ENCODE peak calls at places on chromosomes 3 and 15, in four cellular contexts. F, Z, U and W are unnamed samples.

GRCh38 chr3:110261141-110261540 is 810.5 kb upstream of the NECTIN3 start:
- DNase-seq in U (no peak), F (no peak), Z (no peak), W (no peak)

GRCh38 chr15:50096158-50096821 is 22.7 kb downstream of the ATP8B4 start:
- DNase-seq in Z (no peak), F (no peak), U (no peak), W (no peak)

GRCh38 chr15:93217343-93217742 is 128.3 kb upstream of the RGMA start:
- DNase-seq in Z (no peak), U (no peak), F (no peak), W (no peak)

GRCh38 chr15:100115711-100116090 is 226.1 kb downstream of the ADAMTS17 start:
- DNase-seq in F (peak; percentile 96), U (no peak), Z (no peak), W (no peak)

GRCh38 chr3:16279417-16279816 is 14.4 kb downstream of the OXNAD1 start:
- DNase-seq in F (no peak), Z (peak; percentile 29), U (no peak), W (no peak)

GRCh38 chr3:128481438-128481942 is 11.5 kb downstream of the GATA2 start:
- DNase-seq in U (no peak), F (peak; percentile 90), Z (peak; percentile 50), W (no peak)

GRCh38 chr3:167626490-167626889 is 27.3 kb downstream of the WDR49 start:
- DNase-seq in F (no peak), U (no peak), Z (no peak), W (no peak)

GRCh38 chr3:142997330-142997729 is 4.0 kb upstream of the U2SURP start:
- DNase-seq in U (no peak), Z (no peak), F (no peak), W (no peak)

GRCh38 chr3:13282986-13283876 is 136.9 kb downstream of the NUP210 start:
- DNase-seq in F (peak; percentile 93), Z (no peak), U (no peak), W (no peak)

GRCh38 chr15:44084171-44084570 is 110.9 kb downstream of the FRMD5 start:
- DNase-seq in U (no peak), Z (no peak), F (peak; percentile 18), W (no peak)

GRCh38 chr3:191314109-191314728 is 15.0 kb upstream of the CCDC50 start:
- DNase-seq in U (no peak), Z (no peak), F (no peak), W (no peak)

GRCh38 chr15:96322401-96323249 is 7.9 kb upstream of the NR2F2 start:
- DNase-seq in U (no peak), F (peak; percentile 68), Z (peak; percentile 83), W (no peak)

GRCh38 chr3:138923531-138923994 is 23.4 kb downstream of the FOXL2 start:
- DNase-seq in Z (peak; percentile 62), F (peak; percentile 88), U (no peak), W (no peak)

GRCh38 chr3:142560118-142560517 is 18.4 kb downstream of the ATR start:
- DNase-seq in Z (no peak), U (no peak), F (peak; percentile 17), W (no peak)

GRCh38 chr15:70669966-70670658 is 93.2 kb downstream of the UACA start:
- DNase-seq in U (no peak), Z (no peak), F (no peak), W (no peak)

GRCh38 chr15:69414702-69415161 is 583 bp downstream of the KIF23 start:
- DNase-seq in Z (peak; percentile 38), F (peak; percentile 90), U (peak; percentile 69), W (no peak)

GRCh38 chr3:133444071-133444774 is 44.4 kb downstream of the BFSP2 start:
- DNase-seq in U (no peak), F (no peak), Z (no peak), W (no peak)

GRCh38 chr3:64185436-64185835 is 39.8 kb downstream of the PRICKLE2 start:
- DNase-seq in F (peak; percentile 5), U (no peak), Z (no peak), W (no peak)

GRCh38 chr3:14290631-14291385 is 111.6 kb upstream of the SLC6A6 start:
- DNase-seq in Z (no peak), U (peak; percentile 48), F (peak; percentile 64), W (no peak)

GRCh38 chr3:179181993-179182551 is 33.9 kb downstream of the PIK3CA start:
- DNase-seq in Z (no peak), F (no peak), U (no peak), W (no peak)

GRCh38 chr3:171184372-171184771 is 157.9 kb upstream of the SLC2A2 start:
- DNase-seq in Z (no peak), F (no peak), U (no peak), W (no peak)

GRCh38 chr3:13600950-13601691 is 52.2 kb downstream of the FBLN2 start:
- DNase-seq in F (peak; percentile 59), Z (no peak), U (peak; percentile 90), W (peak; percentile 44)

GRCh38 chr3:77038468-77038927 is 1.4 kb upstream of the ROBO2 start:
- DNase-seq in U (peak; percentile 58), F (peak; percentile 90), Z (peak; percentile 55), W (peak; percentile 51)

GRCh38 chr15:62444104-62445027 is 279.3 kb upstream of the C2CD4B start:
- DNase-seq in U (peak; percentile 81), Z (no peak), F (peak; percentile 94), W (peak; percentile 81)

GRCh38 chr3:156126467-156126866 is 6.1 kb downstream of the KCNAB1 start:
- DNase-seq in F (no peak), U (no peak), Z (no peak), W (no peak)

GRCh38 chr15:62495670-62496328 is 330.7 kb upstream of the C2CD4B start:
- DNase-seq in Z (peak; percentile 73), U (no peak), F (peak; percentile 75), W (no peak)

GRCh38 chr3:126340081-126340511 is 17.1 kb downstream of the KLF15 start:
- DNase-seq in U (no peak), Z (peak; percentile 8), F (peak; percentile 99), W (no peak)

GRCh38 chr3:165800970-165801369 is 36.3 kb downstream of the BCHE start:
- DNase-seq in U (no peak), F (no peak), Z (no peak), W (no peak)

GRCh38 chr15:82571722-82572222 is 31.5 kb upstream of the RPS17 start:
- DNase-seq in Z (peak; percentile 78), U (no peak), F (peak; percentile 91), W (no peak)

GRCh38 chr3:53350652-53351051 is 3.3 kb upstream of the DCP1A start:
- DNase-seq in Z (no peak), F (peak; percentile 53), U (no peak), W (no peak)
- TF ChIP-seq CTCF in Z (no peak), F (peak; percentile 38), U (peak; percentile 27), W (peak; percentile 46)

DNA sequence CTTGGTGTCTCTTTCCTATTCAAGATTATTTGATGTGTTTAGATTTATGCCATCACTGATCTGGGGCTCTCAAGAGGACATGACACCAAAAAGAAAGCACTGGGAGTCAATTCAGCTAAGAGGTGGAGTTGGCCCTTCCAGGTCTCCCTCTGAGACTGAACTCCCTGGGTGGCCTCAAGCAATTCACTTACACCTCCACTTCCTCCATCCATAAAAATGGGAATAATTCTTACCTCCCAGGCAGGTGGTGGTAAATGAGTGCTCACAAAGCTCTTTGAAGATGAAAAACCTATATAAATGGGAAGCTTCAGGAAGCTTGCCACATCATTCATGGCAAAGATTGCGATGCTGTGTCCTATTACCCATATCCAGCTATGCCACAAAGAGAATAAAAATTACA is 59.2 kb upstream of the ICE2 start:
- DNase-seq in F (peak; percentile 47), U (no peak), Z (no peak), W (no peak)
- H3K4me3 ChIP-seq in F (no peak overlapping the region), U (no peak overlapping the region), Z (no peak overlapping the region), W (no peak overlapping the region)

DNA sequence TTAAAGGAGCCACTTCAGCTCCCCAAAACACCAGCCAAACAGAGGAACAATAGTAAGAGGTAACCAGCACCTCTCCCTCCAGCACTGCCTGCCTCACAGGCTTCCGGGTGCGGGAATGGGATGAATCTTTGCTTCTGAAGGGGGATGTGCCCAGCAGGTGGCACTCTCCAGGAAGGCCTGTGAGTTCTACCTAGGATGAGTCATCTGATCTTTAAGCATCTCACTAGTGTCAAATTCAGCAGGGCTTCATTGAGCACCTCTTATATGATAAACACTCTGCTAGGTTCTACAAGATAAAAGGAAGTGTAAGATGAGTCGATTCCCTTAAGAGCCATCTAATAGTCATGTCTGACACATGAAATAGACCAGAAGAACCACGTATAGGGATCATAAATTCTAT is 237.4 kb upstream of the UMPS start:
- DNase-seq in Z (peak; percentile 27), U (peak; percentile 58), F (no peak), W (no peak)
- TF ChIP-seq CTCF in Z (peak; percentile 31), U (peak; percentile 69), F (peak; percentile 36), W (peak; percentile 91)

GRCh38 chr3:177358085-177358967 is 161.0 kb upstream of the TBL1XR1 start:
- DNase-seq in F (peak; percentile 86), Z (peak; percentile 46), U (no peak), W (peak; percentile 75)
- H3K4me3 ChIP-seq in F (peak overlapping the region; percentile 61), Z (no peak overlapping the region), U (no peak overlapping the region), W (peak overlapping the region; percentile 26)

GRCh38 chr3:62817678-62818077 is 57.5 kb downstream of the CADPS start:
- DNase-seq in U (no peak), F (no peak), Z (no peak), W (no peak)
- TF ChIP-seq CTCF in U (no peak), F (no peak), Z (no peak), W (no peak)

DNA sequence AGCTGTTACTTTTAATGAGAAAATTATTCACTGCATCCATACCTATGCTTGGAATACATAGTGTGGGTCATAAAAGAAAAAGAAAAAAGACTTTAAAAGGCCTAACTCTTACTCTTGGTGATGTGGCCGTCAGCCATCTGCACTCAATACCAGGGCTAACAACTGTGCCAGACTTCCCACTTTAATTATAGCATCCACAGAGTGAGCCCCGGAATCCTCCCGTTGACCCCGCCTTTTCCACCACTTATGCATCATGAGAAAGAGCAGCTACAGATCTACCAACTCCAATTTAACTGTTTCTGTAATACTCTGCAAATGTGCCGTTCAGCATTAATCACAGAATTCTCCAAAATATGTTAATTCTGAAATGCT is 44.4 kb downstream of the IL17RD start:
- DNase-seq in U (no peak), F (no peak), Z (no peak), W (no peak)
- H3K4me3 ChIP-seq in U (no peak overlapping the region), F (no peak overlapping the region), Z (no peak overlapping the region), W (no peak overlapping the region)

DNA sequence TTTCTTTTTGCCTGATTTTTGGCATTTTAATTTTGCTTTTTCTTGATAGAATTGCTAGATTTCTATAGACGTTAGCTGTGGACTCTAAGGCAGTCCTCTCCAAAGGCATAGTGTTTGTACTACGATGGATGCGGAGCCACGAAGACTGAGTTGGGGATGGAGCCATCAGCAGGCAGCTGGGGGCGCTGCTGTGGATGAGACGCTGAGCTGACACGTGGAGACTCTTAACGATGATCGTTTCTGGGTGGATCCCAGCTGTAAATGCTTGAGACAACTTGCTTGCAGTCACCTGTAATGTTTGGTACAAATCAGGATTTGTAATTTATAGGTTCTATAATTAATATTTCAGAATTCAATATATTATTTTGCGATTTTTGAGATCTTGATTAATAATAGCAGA is 13.3 kb upstream of the PPP1R2 start:
- DNase-seq in F (no peak), U (no peak), Z (no peak), W (no peak)
- TF ChIP-seq CTCF in F (peak; percentile 45), U (no peak), Z (no peak), W (peak; percentile 30)

DNA sequence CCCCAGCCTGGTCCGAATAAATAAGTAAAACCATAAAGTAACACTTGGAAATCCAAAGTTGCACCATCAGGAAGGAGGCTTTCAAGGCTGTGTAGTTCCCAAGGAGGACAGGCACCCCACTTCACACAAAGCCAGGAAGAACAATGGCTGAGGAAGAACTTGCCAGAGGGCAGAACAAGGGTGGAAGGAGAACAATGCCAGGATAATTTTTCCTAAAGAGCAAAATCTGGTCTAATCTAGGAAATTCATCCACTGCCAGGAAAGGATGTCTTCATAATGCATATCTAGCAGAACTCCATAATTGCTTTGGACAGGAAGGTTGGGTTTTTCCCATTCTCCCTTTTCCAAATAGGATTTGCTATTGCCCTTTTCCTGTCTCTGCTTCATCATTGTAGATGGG is 15.7 kb upstream of the ARID3B start:
- DNase-seq in U (no peak), Z (no peak), F (no peak), W (no peak)
- H3K4me3 ChIP-seq in U (no peak overlapping the region), Z (no peak overlapping the region), F (no peak overlapping the region), W (no peak overlapping the region)